ENCODE peak calls at places on chromosome 2, in eight cellular contexts. O, K, A, S, L, W, M and Q are unnamed samples.

GRCh38 chr2:39603436-39603835 is 62.3 kb upstream of the TMEM178A start:
- DNase-seq in O (no peak), K (peak), A (no peak), S (no peak), L (no peak), W (no peak), M (no peak), Q (no peak)

GRCh38 chr2:236578980-236579745 is 9.5 kb downstream of the ACKR3 start:
- DNase-seq in O (no peak), K (no peak), A (peak), S (no peak), L (no peak), W (no peak), M (no peak), Q (no peak)

GRCh38 chr2:227871375-227871788 is at the start of gene DAW1:
- DNase-seq in O (no peak), K (peak), A (peak), S (peak), L (no peak), W (no peak), M (no peak), Q (no peak)

GRCh38 chr2:225462945-225463344 is 63.4 kb downstream of the NYAP2 start:
- DNase-seq in O (no peak), K (no peak), A (no peak), S (no peak), L (no peak), W (no peak), M (no peak), Q (no peak)

GRCh38 chr2:63050186-63050915 is at the start of gene OTX1:
- DNase-seq in O (no peak), K (peak), A (peak), S (no peak), L (no peak), W (no peak), M (peak), Q (peak)

GRCh38 chr2:241724259-241724974 is 10.0 kb upstream of the D2HGDH start:
- DNase-seq in O (no peak), K (no peak), A (no peak), S (no peak), L (no peak), W (no peak), M (no peak), Q (no peak)

GRCh38 chr2:131035826-131036231 is 57.4 kb downstream of the FAM168B start:
- DNase-seq in O (no peak), K (no peak), A (no peak), S (no peak), L (no peak), W (no peak), M (no peak), Q (no peak)

GRCh38 chr2:217790681-217791392 is 212.0 kb downstream of the TNS1 start:
- DNase-seq in O (no peak), K (peak), A (no peak), S (no peak), L (no peak), W (peak), M (no peak), Q (no peak)

GRCh38 chr2:165778653-165779451 is 15.2 kb downstream of the GALNT3 start:
- DNase-seq in O (no peak), K (peak), A (no peak), S (no peak), L (no peak), W (no peak), M (peak), Q (no peak)

GRCh38 chr2:27380626-27381556 is at the start of gene ZNF513:
- DNase-seq in O (peak), K (peak), A (peak), S (peak), L (peak), W (peak), M (peak), Q (peak)

GRCh38 chr2:9163306-9164111 is 43.1 kb upstream of the ASAP2 start:
- DNase-seq in O (no peak), K (peak), A (no peak), S (no peak), L (no peak), W (no peak), M (no peak), Q (no peak)

GRCh38 chr2:74065456-74065855 is 80.7 kb downstream of the TET3 start:
- DNase-seq in O (no peak), K (no peak), A (no peak), S (no peak), L (no peak), W (no peak), M (no peak), Q (no peak)

GRCh38 chr2:38549851-38550250 is 52.9 kb downstream of the HNRNPLL start:
- DNase-seq in O (no peak), K (no peak), A (no peak), S (no peak), L (no peak), W (no peak), M (no peak), Q (no peak)

GRCh38 chr2:51220606-51221005 is 188.7 kb upstream of the NRXN1 start:
- DNase-seq in O (no peak), K (no peak), A (no peak), S (no peak), L (no peak), W (no peak), M (no peak), Q (no peak)

GRCh38 chr2:95013726-95014125 is 11.8 kb upstream of the MAL start:
- DNase-seq in O (no peak), K (no peak), A (no peak), S (no peak), L (no peak), W (no peak), M (no peak), Q (no peak)